ENCODE peak calls at places on chromosome 14, in ten cellular contexts. D is IMR-90, I is H1, K is heart left ventricle, W is stomach, F is uterus, L is breast epithelium, P is lower leg skin, Y is testis, B is sigmoid colon. V is an unnamed sample.

GRCh38 chr14:30553311-30553989 is 5.5 kb upstream of the G2E3 start:
- DNase-seq in D (peak), I (no peak), K (no peak), W (no peak), F (no peak), L (no peak), P (no peak), Y (no peak), B (no peak), V (no peak)

GRCh38 chr14:63231733-63232132 is 27.5 kb downstream of the RHOJ start:
- DNase-seq in D (no peak), I (no peak), K (no peak), W (no peak), F (no peak), L (no peak), P (no peak), Y (no peak), B (no peak), V (no peak)

GRCh38 chr14:102450206-102451063 is 59.1 kb downstream of the ANKRD9 start:
- DNase-seq in D (no peak), I (no peak), K (no peak), W (no peak), F (no peak), L (no peak), P (no peak), Y (no peak), B (no peak), V (no peak)

GRCh38 chr14:101369194-101369915 is 191.9 kb upstream of the DIO3 start:
- DNase-seq in D (no peak), I (no peak), K (no peak), W (no peak), F (peak), L (no peak), P (no peak), Y (peak), B (peak), V (no peak)

GRCh38 chr14:106844608-106845285 is 1318.4 kb downstream of the TMEM121 start:
- DNase-seq in D (no peak), I (no peak), K (peak), W (peak), F (peak), L (no peak), P (peak), Y (peak), B (peak), V (no peak)

GRCh38 chr14:61564623-61565091 is 130.7 kb upstream of the HIF1A start:
- DNase-seq in D (peak), I (no peak), K (no peak), W (no peak), F (no peak), L (no peak), P (no peak), Y (no peak), B (no peak), V (no peak)

GRCh38 chr14:79896009-79896408 is 315.3 kb downstream of the DIO2 start:
- DNase-seq in D (peak), I (no peak), K (no peak), W (no peak), F (no peak), L (no peak), P (no peak), Y (no peak), B (no peak), V (no peak)

GRCh38 chr14:35332517-35333346 is 40.5 kb downstream of the PSMA6 start:
- DNase-seq in D (no peak), I (peak), K (no peak), W (peak), F (no peak), L (no peak), P (no peak), Y (no peak), B (no peak), V (peak)

GRCh38 chr14:64673748-64674147 is 30.5 kb upstream of the PLEKHG3 start:
- DNase-seq in D (no peak), I (no peak), K (no peak), W (no peak), F (no peak), L (no peak), P (no peak), Y (no peak), B (no peak), V (no peak)

GRCh38 chr14:61489932-61490331 is 168.6 kb downstream of the PRKCH start:
- DNase-seq in D (no peak), I (no peak), K (no peak), W (no peak), F (no peak), L (no peak), P (no peak), Y (peak), B (peak), V (no peak)

GRCh38 chr14:38481939-38482678 is 226.2 kb upstream of the CLEC14A start:
- DNase-seq in D (peak), I (no peak), K (no peak), W (no peak), F (no peak), L (no peak), P (no peak), Y (no peak), B (no peak), V (peak)

GRCh38 chr14:86462193-86462592 is 932.2 kb downstream of the FLRT2 start:
- DNase-seq in D (peak), I (no peak), K (no peak), W (no peak), F (no peak), L (no peak), P (no peak), Y (peak), B (no peak), V (peak)

GRCh38 chr14:95664546-95664945 is 21.7 kb upstream of the TCL1B start:
- DNase-seq in D (no peak), I (no peak), K (no peak), W (no peak), F (no peak), L (no peak), P (peak), Y (no peak), B (no peak), V (no peak)

GRCh38 chr14:52473557-52473956 is 78.7 kb downstream of the TXNDC16 start:
- DNase-seq in D (peak), I (no peak), K (no peak), W (no peak), F (no peak), L (no peak), P (no peak), Y (no peak), B (no peak), V (peak)

GRCh38 chr14:34501004-34501580 is 38.4 kb downstream of the EAPP start:
- DNase-seq in D (no peak), I (no peak), K (no peak), W (no peak), F (no peak), L (no peak), P (no peak), Y (no peak), B (no peak), V (no peak)

GRCh38 chr14:61203059-61203753 is 77.9 kb downstream of the TMEM30B start:
- DNase-seq in D (no peak), I (no peak), K (no peak), W (no peak), F (no peak), L (no peak), P (no peak), Y (no peak), B (no peak), V (no peak)

GRCh38 chr14:60722163-60722835 is 1.9 kb downstream of the SIX4 start:
- DNase-seq in D (peak), I (peak), K (no peak), W (peak), F (peak), L (no peak), P (peak), Y (peak), B (no peak), V (peak)

DNA sequence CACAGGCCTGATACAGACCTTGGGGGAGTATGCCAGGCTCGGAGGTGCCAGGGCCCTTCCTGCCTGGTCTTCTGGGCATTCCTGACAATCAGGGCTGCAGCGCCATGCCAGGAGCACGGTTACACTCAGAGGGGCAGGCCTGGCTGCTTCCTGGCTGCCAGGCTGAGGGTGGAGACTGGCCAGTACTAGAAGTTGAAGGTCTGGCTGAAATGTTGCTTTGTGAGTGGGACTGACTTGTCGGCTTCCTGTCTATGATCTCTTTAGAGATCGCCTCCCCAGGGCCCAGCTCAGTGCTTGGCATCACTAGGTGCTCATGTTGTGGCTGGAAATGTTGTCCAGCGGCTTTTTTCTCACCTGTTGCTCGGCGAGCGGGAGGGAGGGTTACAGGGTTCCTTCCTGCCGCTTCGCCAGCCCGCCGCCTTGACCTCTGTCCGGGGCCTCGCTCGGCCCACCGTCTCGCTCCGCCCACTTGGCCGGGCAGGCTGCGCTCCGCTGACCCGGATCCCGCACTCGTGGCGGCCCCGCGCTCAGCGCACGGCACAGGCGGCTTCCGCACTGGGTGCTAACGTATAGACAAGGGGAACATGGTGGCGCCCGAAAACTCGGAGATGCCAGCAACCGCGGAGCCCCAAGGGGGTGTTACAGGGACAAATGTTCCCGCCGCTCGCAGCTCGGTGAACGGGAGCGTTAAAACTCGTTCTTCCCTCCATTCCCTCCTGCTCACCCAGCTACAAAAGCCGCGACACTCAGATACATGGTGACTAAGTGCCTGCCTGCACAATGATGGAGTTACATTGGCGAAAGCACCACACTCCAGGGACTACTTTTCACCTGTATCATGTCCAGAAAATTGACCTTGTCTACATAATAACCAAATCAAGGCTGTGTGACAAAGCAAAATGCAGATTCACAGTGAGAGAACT is 32.7 kb downstream of the PAPLN start:
- DNase-seq in D (peak), I (no peak), K (peak), W (peak), F (no peak), L (no peak), P (peak), Y (peak), B (peak), V (peak)
- TF ChIP-seq POLR2A in D (no peak), I (no peak), K (no peak), W (no peak), F (no peak), L (no peak), P (no peak), Y (no peak), B (no peak), V (no peak)

DNA sequence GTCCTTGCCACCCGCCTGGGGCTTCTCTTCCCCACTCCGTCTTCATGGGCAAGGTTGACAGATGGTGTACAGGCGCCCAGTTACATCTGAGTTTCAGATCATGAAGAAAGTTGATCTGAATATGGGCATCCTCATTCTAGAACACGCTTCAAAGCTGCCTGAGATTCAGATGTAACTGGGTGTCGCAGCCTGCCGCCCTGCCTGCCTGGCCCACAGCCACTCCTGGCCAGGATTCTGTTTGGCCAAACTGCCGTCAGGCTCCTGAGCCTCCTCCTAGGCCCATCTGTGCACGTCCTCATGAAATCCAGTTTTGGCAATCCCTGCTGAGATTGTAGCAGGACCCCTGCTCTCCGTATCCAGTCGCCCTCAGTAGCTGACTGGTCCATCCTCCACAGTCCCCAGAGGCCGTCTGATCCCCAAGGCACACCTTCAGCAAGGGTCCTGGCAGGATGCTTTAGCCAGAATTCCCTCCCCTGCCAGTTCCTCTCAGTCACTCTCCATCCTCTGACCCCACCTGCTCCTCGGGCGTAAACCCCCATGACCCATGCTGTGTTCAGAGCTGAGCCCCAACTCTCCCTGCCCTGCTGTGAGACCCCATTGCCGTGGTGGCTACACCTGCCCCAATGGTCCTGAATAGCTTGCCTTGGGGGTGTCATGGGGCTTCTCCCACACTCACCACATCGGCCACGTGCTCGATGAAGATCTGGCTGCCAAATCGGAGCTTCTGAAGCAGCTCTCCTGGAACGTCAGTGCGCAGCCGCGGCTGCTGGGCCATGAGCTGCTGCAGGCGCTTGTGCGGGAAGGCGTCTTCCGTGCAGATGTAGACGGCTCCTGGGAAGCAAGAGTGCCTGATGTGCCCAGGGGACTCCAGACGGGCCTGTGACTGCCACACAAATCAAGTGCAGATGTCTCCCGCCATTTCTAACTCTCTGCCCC is 12.5 kb downstream of the XRCC3 start:
- DNase-seq in D (no peak), I (no peak), K (no peak), W (no peak), F (no peak), L (no peak), P (no peak), Y (no peak), B (no peak), V (no peak)
- TF ChIP-seq POLR2A in D (no peak), I (no peak), K (no peak), W (no peak), F (no peak), L (no peak), P (no peak), Y (no peak), B (no peak), V (no peak)

GRCh38 chr14:68403191-68403781 is 389.6 kb downstream of the ZFP36L1 start:
- DNase-seq in D (no peak), I (no peak), K (no peak), W (no peak), F (peak), L (no peak), P (no peak), Y (no peak), B (no peak), V (no peak)

GRCh38 chr14:68403794-68404522 is 388.9 kb downstream of the ZFP36L1 start:
- DNase-seq in D (no peak), I (no peak), K (no peak), W (no peak), F (no peak), L (no peak), P (no peak), Y (no peak), B (no peak), V (no peak)

GRCh38 chr14:68402525-68403101 is 390.3 kb downstream of the ZFP36L1 start:
- DNase-seq in D (no peak), I (no peak), K (no peak), W (no peak), F (no peak), L (no peak), P (no peak), Y (no peak), B (no peak), V (no peak)

GRCh38 chr14:68405959-68406358 is 386.9 kb downstream of the ZFP36L1 start:
- DNase-seq in D (peak), I (no peak), K (no peak), W (no peak), F (no peak), L (no peak), P (no peak), Y (no peak), B (no peak), V (no peak)

DNA sequence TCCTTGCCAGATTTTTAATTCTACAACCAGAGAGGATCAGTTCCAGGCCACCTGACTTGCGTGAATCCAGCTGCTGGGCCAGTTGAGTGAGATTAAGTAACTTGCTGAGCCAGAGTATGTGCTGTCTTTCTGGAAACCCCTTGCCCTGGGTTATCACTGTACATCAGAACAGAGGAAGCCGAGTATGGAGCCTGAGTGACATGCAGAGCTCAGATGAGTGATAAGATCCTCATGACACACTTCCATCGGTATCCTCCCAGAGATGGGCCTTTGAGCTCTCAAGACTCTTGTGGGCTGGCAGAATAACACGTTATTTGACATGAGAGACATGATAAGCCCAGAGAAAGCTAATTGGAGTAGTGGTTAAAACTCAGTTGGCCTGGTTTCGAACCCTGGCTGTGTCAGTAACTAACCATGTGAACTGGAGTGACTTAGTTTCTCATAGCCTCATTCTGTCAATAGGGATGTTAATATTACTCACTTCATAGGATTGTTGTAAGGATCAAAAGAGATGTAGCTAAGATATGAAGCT is 388.1 kb downstream of the ZFP36L1 start:
- DNase-seq in D (peak), I (no peak), K (no peak), W (no peak), F (no peak), L (no peak), P (no peak), Y (no peak), B (no peak), V (peak)
- TF ChIP-seq POLR2A in D (no peak), I (no peak), K (no peak), W (no peak), F (no peak), L (no peak), P (no peak), Y (no peak), B (no peak), V (no peak)

GRCh38 chr14:22982477-22983245 is at the start of gene AJUBA:
- DNase-seq in D (peak), I (peak), K (peak), W (peak), F (peak), L (peak), P (peak), Y (peak), B (peak), V (peak)
- TF ChIP-seq POLR2A in D (peak), I (no peak), K (no peak), W (no peak), F (peak), L (peak), P (no peak), Y (no peak), B (peak), V (no peak)

DNA sequence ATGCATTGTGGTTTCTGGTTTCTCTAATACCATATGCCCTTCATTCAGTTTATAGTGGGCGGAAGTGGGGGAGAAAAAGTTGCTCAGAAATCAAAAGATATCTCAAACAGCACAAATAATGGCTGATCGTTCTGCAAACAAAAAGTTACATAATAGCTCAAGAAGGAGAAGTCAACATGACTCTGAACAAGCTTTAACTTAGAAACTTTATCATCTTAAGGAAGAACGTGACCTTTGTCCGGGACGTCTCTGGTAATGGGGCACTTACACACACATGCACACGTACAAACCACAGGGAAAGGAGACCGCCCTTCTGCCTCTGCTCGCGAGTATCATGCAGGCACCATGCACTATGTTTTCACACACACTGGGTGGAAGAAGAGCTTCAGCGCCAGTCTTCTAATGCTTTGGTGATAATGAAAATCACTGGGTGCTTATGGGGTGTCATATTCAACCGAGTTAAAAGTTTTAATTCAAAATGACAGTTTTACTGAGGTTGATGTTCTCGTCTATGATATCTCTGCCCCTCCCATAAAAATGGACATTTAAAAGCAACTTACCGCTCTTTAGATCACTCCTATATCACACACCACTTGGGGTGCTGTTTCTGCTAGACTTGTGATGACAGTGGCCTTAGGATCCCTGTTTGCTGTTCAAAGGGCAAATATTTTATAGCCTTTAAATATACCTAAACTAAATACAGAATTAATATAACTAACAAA is 4.7 kb downstream of the FOS start:
- DNase-seq in D (peak), I (no peak), K (no peak), W (peak), F (no peak), L (no peak), P (peak), Y (no peak), B (peak), V (peak)
- TF ChIP-seq POLR2A in D (peak), I (peak), K (no peak), W (peak), F (no peak), L (no peak), P (no peak), Y (no peak), B (no peak), V (no peak)

DNA sequence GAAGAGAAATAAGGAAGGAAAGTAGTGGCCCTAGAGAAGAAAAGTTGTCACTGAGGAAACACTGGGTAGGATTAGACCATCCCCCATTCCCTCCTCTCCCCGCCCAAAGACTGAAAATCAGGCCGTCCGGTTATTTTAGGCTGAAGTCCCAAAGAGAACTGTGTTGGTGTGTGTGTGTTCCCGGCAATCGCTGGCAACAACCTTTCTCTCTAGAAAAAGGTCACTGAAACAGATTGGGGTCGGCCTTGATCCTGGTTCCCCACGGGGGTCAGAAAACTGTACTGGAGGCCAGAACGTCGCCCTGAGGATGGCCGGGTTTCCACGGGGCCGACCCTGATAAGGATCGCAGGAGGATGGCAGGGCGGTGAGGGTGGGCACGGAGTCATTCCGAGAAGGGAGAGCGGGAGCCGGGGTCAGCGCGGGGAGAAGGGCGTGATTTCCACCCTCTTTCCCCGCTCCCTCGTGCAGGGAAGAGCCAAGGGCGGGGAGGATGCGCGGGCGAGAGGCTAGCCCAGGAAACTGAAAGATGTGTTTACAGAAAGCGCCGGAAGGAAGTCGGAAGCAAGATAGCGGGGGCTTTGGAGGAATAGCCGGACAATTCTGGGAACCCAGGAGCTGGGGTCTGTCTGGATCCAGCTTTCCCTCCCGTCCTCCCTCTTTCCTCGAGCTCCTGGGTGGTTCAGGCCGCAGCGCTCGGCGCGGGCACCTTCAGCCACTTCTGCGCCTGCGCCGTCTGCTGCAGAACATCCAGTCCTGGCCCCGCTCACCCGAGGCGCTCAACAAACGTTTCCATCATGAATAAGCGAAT is 25.3 kb upstream of the SPTLC2 start:
- DNase-seq in D (peak), I (no peak), K (peak), W (peak), F (peak), L (peak), P (peak), Y (peak), B (peak), V (peak)
- TF ChIP-seq POLR2A in D (no peak), I (no peak), K (peak), W (no peak), F (no peak), L (no peak), P (no peak), Y (no peak), B (peak), V (peak)